ENCODE peak calls at places on chromosomes 7 and 10, in five cellular contexts. K is HTR-8/SVneo, Q is NCI-H2029, J is fibroblast of mammary gland, H is AG08395. X is an unnamed sample.

GRCh38 chr7:148485618-148486017 is 104.9 kb upstream of the C7orf33 start:
- DNase-seq in K (no peak), Q (no peak), J (peak), H (no peak), X (no peak)

GRCh38 chr10:3407208-3407607 is 234.6 kb upstream of the PITRM1 start:
- DNase-seq in K (no peak), Q (no peak), J (peak), H (no peak), X (peak)

GRCh38 chr7:371119-371778 is 81.3 kb downstream of the FOXL3 start:
- DNase-seq in K (no peak), Q (no peak), J (no peak), H (no peak), X (no peak)

GRCh38 chr10:5971315-5971832 is 6.0 kb downstream of the IL15RA start:
- DNase-seq in K (no peak), Q (no peak), J (no peak), H (no peak), X (peak)

GRCh38 chr7:73749931-73750776 is 11.6 kb upstream of the ABHD11 start:
- DNase-seq in K (no peak), Q (no peak), J (no peak), H (no peak), X (no peak)

GRCh38 chr7:43905954-43906326 is 456 bp downstream of the URGCP start:
- DNase-seq in K (peak), Q (peak), J (peak), H (peak), X (peak)

GRCh38 chr10:43212043-43212721 is 54.7 kb downstream of the RASGEF1A start:
- DNase-seq in K (no peak), Q (no peak), J (no peak), H (no peak), X (no peak)

GRCh38 chr7:103636153-103636552 is 190.1 kb upstream of the SLC26A5 start:
- DNase-seq in K (no peak), Q (no peak), J (peak), H (no peak), X (peak)

GRCh38 chr7:28641752-28642546 is 229.6 kb downstream of the CREB5 start:
- DNase-seq in K (no peak), Q (no peak), J (no peak), H (no peak), X (no peak)

GRCh38 chr10:129971381-129972144 is 7.5 kb upstream of the EBF3 start:
- DNase-seq in K (peak), Q (no peak), J (peak), H (peak), X (peak)

GRCh38 chr10:28177944-28178637 is 124.8 kb downstream of the MPP7 start:
- DNase-seq in K (peak), Q (no peak), J (peak), H (no peak), X (peak)

GRCh38 chr7:117250801-117251200 is 72.1 kb downstream of the WNT2 start:
- DNase-seq in K (no peak), Q (no peak), J (peak), H (peak), X (no peak)

GRCh38 chr10:19683965-19684364 is 132.3 kb upstream of the PLXDC2 start:
- DNase-seq in K (no peak), Q (no peak), J (no peak), H (no peak), X (peak)

GRCh38 chr7:26657139-26657753 is 207.1 kb downstream of the SKAP2 start:
- DNase-seq in K (no peak), Q (no peak), J (no peak), H (no peak), X (no peak)

GRCh38 chr10:2681911-2682310 is 385.4 kb upstream of the PFKP start:
- DNase-seq in K (no peak), Q (no peak), J (no peak), H (no peak), X (no peak)

GRCh38 chr7:4951903-4952636 is 6.9 kb downstream of the MMD2 start:
- DNase-seq in K (no peak), Q (no peak), J (peak), H (peak), X (peak)

GRCh38 chr10:124717358-124717757 is 26.8 kb downstream of the FAM53B start:
- DNase-seq in K (no peak), Q (no peak), J (no peak), H (no peak), X (no peak)

GRCh38 chr7:39609084-39609461 is 14.3 kb upstream of the RALA start:
- DNase-seq in K (no peak), Q (no peak), J (peak), H (peak), X (peak)

GRCh38 chr7:47444376-47445098 is 137.4 kb downstream of the TNS3 start:
- DNase-seq in K (peak), Q (no peak), J (peak), H (no peak), X (no peak)

GRCh38 chr7:121062684-121063279 is 74.3 kb downstream of the CPED1 start:
- DNase-seq in K (no peak), Q (no peak), J (no peak), H (no peak), X (no peak)

GRCh38 chr10:73937333-73938020 is 26.5 kb downstream of the PLAU start:
- DNase-seq in K (no peak), Q (no peak), J (peak), H (no peak), X (no peak)

GRCh38 chr10:129912161-129912917 is 51.7 kb downstream of the EBF3 start:
- DNase-seq in K (no peak), Q (no peak), J (peak), H (peak), X (no peak)

GRCh38 chr7:300048-300447 is 10.1 kb downstream of the FOXL3 start:
- DNase-seq in K (no peak), Q (no peak), J (no peak), H (no peak), X (no peak)